ENCODE peak calls at places on chromosomes 4 and X, in seven cellular contexts. K is astrocyte of the cerebellum; E is omental fat pad; W is CD4-positive, alpha-beta memory T cell; S is kidney; X is activated T-cell treated with anti-CD3 and anti-CD28 coated beads, Interleukin-2, amount 50 U/mL, for 4 hours; H is substantia nigra. N is an unnamed sample.

GRCh38 chr4:79042079-79042674 is 102.9 kb upstream of the PAQR3 start:
- DNase-seq in K (peak), E (no peak), X (no peak), H (no peak), S (no peak), W (no peak), N (peak)

GRCh38 chr4:79831701-79832514 is 241.1 kb downstream of the ANTXR2 start:
- DNase-seq in K (no peak), E (no peak), X (no peak), S (no peak), W (no peak), H (no peak), N (no peak)

GRCh38 chr4:122739174-122739573 is 6.7 kb downstream of the BBS12 start:
- DNase-seq in W (no peak), S (no peak), E (no peak), H (no peak), X (no peak), K (peak), N (peak)

GRCh38 chrX:101550362-101550761 is at the start of gene ARMCX1:
- DNase-seq in S (peak), K (peak), W (no peak), X (no peak), H (peak), E (no peak), N (peak)

GRCh38 chr4:177057191-177057590 is 252.5 kb upstream of the NEIL3 start:
- DNase-seq in S (no peak), K (no peak), H (no peak), E (no peak), W (no peak), X (no peak), N (no peak)

GRCh38 chr4:78477276-78477675 is 74.3 kb upstream of the ANXA3 start:
- DNase-seq in W (no peak), K (no peak), S (no peak), X (no peak), H (no peak), E (no peak), N (peak)

GRCh38 chrX:133053854-133054565 is 42.9 kb downstream of the USP26 start:
- DNase-seq in H (no peak), X (no peak), S (no peak), E (no peak), W (no peak), K (no peak), N (no peak)

GRCh38 chrX:51144828-51145442 is 187.7 kb upstream of the NUDT10 start:
- DNase-seq in K (no peak), X (peak), E (no peak), H (no peak), W (peak), S (no peak), N (peak)

GRCh38 chrX:21963736-21964135 is 23.2 kb downstream of the SMS start:
- DNase-seq in W (no peak), H (no peak), X (no peak), K (no peak), E (no peak), S (no peak), N (peak)

GRCh38 chr4:7194251-7195137 is 2.2 kb downstream of the SORCS2 start:
- DNase-seq in H (no peak), W (no peak), X (no peak), S (no peak), E (no peak), K (no peak), N (no peak)

GRCh38 chr4:23369331-23369730 is 520.5 kb downstream of the PPARGC1A start:
- DNase-seq in H (no peak), E (no peak), W (no peak), X (no peak), K (no peak), S (no peak), N (no peak)

GRCh38 chr4:150569384-150569987 is 12.5 kb upstream of the MAB21L2 start:
- DNase-seq in E (no peak), X (no peak), W (no peak), K (peak), S (no peak), H (no peak), N (peak)

GRCh38 chrX:111823068-111823467 is 52.9 kb upstream of the TRPC5OS start:
- DNase-seq in H (no peak), E (no peak), X (no peak), W (no peak), K (no peak), S (no peak), N (peak)

GRCh38 chrX:154457491-154458115 is 478 bp upstream of the PLXNA3 start:
- DNase-seq in X (peak), H (no peak), W (peak), K (no peak), S (no peak), E (no peak), N (no peak)

GRCh38 chr4:143389543-143390195 is 53.0 kb downstream of the GAB1 start:
- DNase-seq in K (no peak), S (no peak), W (no peak), E (no peak), H (no peak), X (no peak), N (peak)

GRCh38 chrX:83916525-83916924 is 55.6 kb downstream of the CYLC1 start:
- DNase-seq in S (no peak), H (no peak), W (no peak), E (no peak), X (no peak), K (no peak), N (peak)

GRCh38 chr4:43126595-43126994 is 234.1 kb downstream of the GRXCR1 start:
- DNase-seq in S (no peak), W (no peak), K (no peak), X (no peak), E (no peak), H (no peak), N (no peak)

GRCh38 chr4:145580906-145581305 is 38.3 kb upstream of the MMAA start:
- DNase-seq in K (peak), X (no peak), S (no peak), H (no peak), E (no peak), W (no peak), N (no peak)

GRCh38 chrX:10591363-10592036 is 28.9 kb downstream of the MID1 start:
- DNase-seq in H (no peak), K (no peak), E (no peak), X (no peak), S (no peak), W (no peak), N (no peak)

GRCh38 chrX:17081535-17081934 is 135.1 kb downstream of the REPS2 start:
- DNase-seq in S (no peak), K (no peak), E (no peak), X (no peak), H (no peak), W (no peak), N (no peak)

GRCh38 chrX:69387559-69388487 is 116.3 kb upstream of the NALF2 start:
- DNase-seq in S (no peak), H (peak), W (peak), E (no peak), K (peak), X (peak), N (peak)

GRCh38 chr4:32569844-32570243 is 1849.7 kb downstream of the PCDH7 start:
- DNase-seq in X (no peak), E (no peak), W (no peak), S (no peak), K (no peak), H (no peak), N (no peak)

GRCh38 chr4:25881187-25881586 is 18.4 kb upstream of the SEL1L3 start:
- DNase-seq in H (no peak), X (no peak), E (no peak), K (no peak), S (no peak), W (no peak), N (no peak)

GRCh38 chr4:113678651-113679050 is 82.9 kb downstream of the CAMK2D start:
- DNase-seq in H (no peak), X (no peak), S (no peak), K (no peak), E (no peak), W (no peak), N (peak)

GRCh38 chr4:110064295-110064694 is 134.1 kb downstream of the ELOVL6 start:
- DNase-seq in E (no peak), K (no peak), X (no peak), W (no peak), H (no peak), S (no peak), N (no peak)

GRCh38 chrX:31099536-31100090 is 27.8 kb upstream of the FTHL17 start:
- DNase-seq in H (no peak), E (no peak), W (no peak), K (no peak), S (no peak), X (no peak), N (no peak)

GRCh38 chr4:184473515-184474260 is 662 bp downstream of the IRF2 start:
- DNase-seq in W (peak), K (no peak), E (no peak), X (peak), H (no peak), S (peak), N (peak)

N was measured in IMR-90.